ENCODE peak calls at places on chromosomes 7 and 10, in eight cellular contexts. R, O, T, H, I, W, C and U are unnamed samples.

GRCh38 chr7:91280180-91280579 is 15.9 kb downstream of the FZD1 start:
- DNase-seq in R (no peak), O (no peak), T (no peak), H (no peak), I (no peak), W (no peak), C (no peak), U (no peak)

GRCh38 chr10:88537337-88537736 is 45.8 kb downstream of the RNLS start:
- DNase-seq in R (no peak), O (no peak), T (peak), H (no peak), I (no peak), W (no peak), C (no peak), U (no peak)

GRCh38 chr7:22300839-22301238 is 56.1 kb downstream of the RAPGEF5 start:
- DNase-seq in R (no peak), O (no peak), T (no peak), H (no peak), I (no peak), W (no peak), C (no peak), U (no peak)

GRCh38 chr7:11706666-11707605 is 125.1 kb downstream of the THSD7A start:
- DNase-seq in R (no peak), O (no peak), T (no peak), H (no peak), I (peak), W (no peak), C (no peak), U (no peak)

GRCh38 chr7:36894190-36894589 is 169.9 kb upstream of the AOAH start:
- DNase-seq in R (no peak), O (no peak), T (no peak), H (no peak), I (no peak), W (no peak), C (no peak), U (no peak)

GRCh38 chr10:85641479-85641967 is 725.1 kb downstream of the GRID1 start:
- DNase-seq in R (no peak), O (no peak), T (no peak), H (no peak), I (peak), W (no peak), C (peak), U (no peak)

GRCh38 chr7:80359476-80359875 is 152.4 kb downstream of the GNAT3 start:
- DNase-seq in R (no peak), O (no peak), T (no peak), H (no peak), I (no peak), W (no peak), C (no peak), U (no peak)

GRCh38 chr10:18955041-18955440 is 93.6 kb upstream of the MALRD1 start:
- DNase-seq in R (peak), O (no peak), T (no peak), H (no peak), I (no peak), W (no peak), C (no peak), U (no peak)

GRCh38 chr10:45241865-45242518 is 73.4 kb downstream of the OR13A1 start:
- DNase-seq in R (no peak), O (no peak), T (peak), H (no peak), I (no peak), W (no peak), C (no peak), U (no peak)

GRCh38 chr7:22720791-22721786 is 5.9 kb upstream of the IL6 start:
- DNase-seq in R (peak), O (no peak), T (peak), H (no peak), I (no peak), W (peak), C (no peak), U (no peak)

GRCh38 chr10:67697646-67698245 is 1.8 kb upstream of the CTNNA3 start:
- DNase-seq in R (peak), O (no peak), T (peak), H (peak), I (peak), W (peak), C (peak), U (peak)

GRCh38 chr10:124025638-124026336 is 67.6 kb downstream of the CHST15 start:
- DNase-seq in R (peak), O (no peak), T (peak), H (no peak), I (no peak), W (peak), C (peak), U (no peak)

GRCh38 chr7:93043393-93043985 is 74.3 kb downstream of the SAMD9 start:
- DNase-seq in R (peak), O (peak), T (peak), H (no peak), I (peak), W (peak), C (peak), U (peak)
- TF ChIP-seq CTCF in R (no peak), O (no peak), T (no peak), H (no peak), I (no peak), W (no peak), C (no peak), U (no peak)

DNA sequence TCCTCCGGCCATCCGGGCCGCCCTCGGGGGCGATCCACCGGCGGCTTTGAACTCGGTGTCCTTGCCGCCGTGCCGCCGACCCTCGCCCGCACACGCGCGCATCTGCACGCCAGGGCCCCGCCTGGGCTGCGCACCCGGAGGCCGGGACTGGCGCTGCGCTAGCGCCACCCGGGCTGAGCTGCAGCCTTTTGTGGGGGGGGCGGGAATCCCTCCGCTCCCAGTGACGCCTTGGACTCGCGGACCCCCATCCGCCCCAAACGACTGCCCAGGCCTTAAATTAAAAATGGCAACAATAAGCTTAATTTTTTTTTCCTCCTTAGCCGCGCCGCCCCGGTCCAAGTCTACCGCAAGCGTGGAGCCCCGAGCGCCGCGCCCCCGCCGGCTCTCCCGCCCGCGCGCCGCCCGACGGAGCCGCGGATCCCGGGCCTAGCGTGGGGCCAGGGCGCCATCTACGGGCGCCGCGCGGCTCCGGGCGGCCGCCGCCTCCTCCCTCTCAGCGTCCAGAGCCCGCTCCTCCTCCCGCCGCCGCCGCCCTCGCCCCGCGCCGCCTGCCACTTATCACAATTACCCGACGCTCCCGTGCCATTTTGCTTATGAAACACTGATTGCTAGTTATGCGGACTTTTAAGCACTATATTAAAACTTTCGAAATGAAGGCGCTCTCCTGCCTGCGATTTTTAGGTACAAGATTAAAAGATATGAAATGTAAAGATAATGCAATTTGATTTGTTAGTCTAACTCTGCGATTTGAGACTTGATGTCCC is 7.5 kb upstream of the EBF3 start:
- DNase-seq in R (peak), O (no peak), T (peak), H (no peak), I (no peak), W (peak), C (peak), U (no peak)
- H3K4me3 ChIP-seq in R (no peak), O (no peak), T (peak), H (no peak), I (no peak), W (peak), C (peak), U (no peak)

DNA sequence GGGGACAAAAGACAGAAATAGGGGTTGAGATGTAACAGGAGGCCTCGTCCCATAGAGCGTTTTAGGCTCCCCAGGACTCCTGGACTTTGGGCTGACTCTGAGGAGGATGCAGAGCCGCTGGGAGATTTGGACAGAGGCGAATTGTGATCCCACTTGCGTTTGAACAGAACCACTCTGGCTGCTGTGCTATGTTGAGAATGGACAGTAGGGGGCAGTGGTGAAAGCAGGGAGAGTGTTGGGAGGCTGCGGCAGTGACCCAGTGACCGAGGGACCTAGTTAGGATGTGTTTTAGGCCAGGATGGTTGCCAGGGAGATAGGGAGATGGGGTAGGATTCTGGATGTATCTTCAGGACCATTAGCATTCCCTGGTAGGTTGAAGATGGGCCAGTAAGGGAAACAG is 271.6 kb downstream of the CCDC3 start:
- DNase-seq in R (no peak), O (no peak), T (no peak), H (no peak), I (no peak), W (no peak), C (no peak), U (no peak)
- TF ChIP-seq CTCF in R (peak), O (peak), T (peak), H (no peak), I (peak), W (peak), C (peak), U (peak)

GRCh38 chr10:26801831-26802230 is 58.9 kb downstream of the ABI1 start:
- DNase-seq in R (no peak), O (no peak), T (no peak), H (no peak), I (no peak), W (no peak), C (no peak), U (no peak)
- H3K4me3 ChIP-seq in R (no peak), O (no peak), T (no peak), H (no peak), I (no peak), W (no peak), C (no peak), U (no peak)

GRCh38 chr7:47759056-47759706 is 177.3 kb upstream of the TNS3 start:
- DNase-seq in R (peak), O (no peak), T (peak), H (no peak), I (no peak), W (peak), C (no peak), U (no peak)
- TF ChIP-seq CTCF in R (peak), O (peak), T (peak), H (no peak), I (peak), W (peak), C (no peak), U (no peak)

DNA sequence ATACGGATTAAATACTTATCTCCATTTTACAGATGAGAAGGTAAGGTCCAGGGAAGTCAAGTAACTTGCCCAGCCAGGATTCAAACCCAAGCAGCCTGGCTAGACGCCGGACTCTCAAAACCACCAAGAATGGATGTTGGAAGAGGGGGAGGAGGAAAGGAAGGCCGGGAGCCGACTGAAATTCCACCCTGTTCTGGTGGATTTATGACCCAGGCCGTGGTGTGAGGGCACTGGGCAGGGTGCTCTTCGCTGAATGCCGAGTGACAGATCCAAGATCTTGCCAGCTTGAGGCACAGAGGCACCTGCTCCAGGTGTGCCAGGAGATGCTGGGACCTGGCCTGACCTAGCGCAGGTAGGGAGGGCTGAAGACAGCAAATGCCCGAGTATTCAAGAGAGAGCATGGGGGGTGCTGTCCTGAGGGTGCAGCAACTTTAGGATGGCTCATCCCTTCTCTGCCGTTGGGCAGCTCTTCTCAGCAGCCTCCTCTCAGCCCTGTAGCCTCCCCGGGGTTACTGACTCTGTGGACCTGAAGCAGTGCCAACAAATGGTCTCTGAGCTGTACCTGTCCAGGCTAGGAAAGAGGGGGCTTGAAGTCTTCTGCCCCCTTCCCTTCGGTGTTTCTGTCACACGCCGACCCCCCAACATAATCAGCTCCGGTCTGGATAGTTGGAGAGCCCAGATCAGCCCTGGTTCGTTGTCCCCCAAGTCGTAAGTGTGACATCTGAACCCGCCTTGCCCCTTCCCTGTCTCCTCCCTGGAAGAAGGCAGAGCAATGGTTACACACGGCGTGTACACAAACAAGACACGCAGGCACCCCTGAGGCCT is 713 bp downstream of the LOXL4 start:
- DNase-seq in R (no peak), O (no peak), T (no peak), H (no peak), I (no peak), W (no peak), C (no peak), U (no peak)
- H3K4me3 ChIP-seq in R (peak), O (peak), T (no peak), H (peak), I (peak), W (peak), C (no peak), U (peak)

GRCh38 chr10:30248728-30249127 is 100.3 kb downstream of the MTPAP start:
- DNase-seq in R (no peak), O (no peak), T (no peak), H (no peak), I (no peak), W (no peak), C (no peak), U (no peak)
- TF ChIP-seq CTCF in R (no peak), O (no peak), T (no peak), H (no peak), I (no peak), W (no peak), C (no peak), U (no peak)

GRCh38 chr7:97442-97841 is 94.9 kb upstream of the FAM20C start:
- DNase-seq in R (no peak), O (no peak), T (no peak), H (no peak), I (no peak), W (no peak), C (no peak), U (no peak)

GRCh38 chr7:102728-103127 is 89.6 kb upstream of the FAM20C start:
- DNase-seq in R (peak), O (peak), T (no peak), H (no peak), I (no peak), W (no peak), C (no peak), U (no peak)

GRCh38 chr7:101696-102376 is 90.5 kb upstream of the FAM20C start:
- DNase-seq in R (peak), O (peak), T (peak), H (no peak), I (peak), W (peak), C (peak), U (no peak)

GRCh38 chr7:102377-102711 is 90.0 kb upstream of the FAM20C start:
- DNase-seq in R (no peak), O (no peak), T (no peak), H (no peak), I (no peak), W (no peak), C (peak), U (no peak)

GRCh38 chr7:101146-101545 is 91.2 kb upstream of the FAM20C start:
- DNase-seq in R (no peak), O (no peak), T (no peak), H (no peak), I (no peak), W (no peak), C (no peak), U (no peak)
- H3K4me3 ChIP-seq in R (no peak), O (no peak), T (no peak), H (no peak), I (no peak), W (no peak), C (no peak), U (no peak)